ENCODE peak calls at places on chromosomes 5 and 9, in five cellular contexts. One of them, this sample, is unnamed.

GRCh38 chr9:122180633-122181032 is 20.9 kb downstream of the MORN5 start:
- DNase-seq in Peyer's patch: no peak
- DNase-seq in endothelial cell of umbilical vein: peak; percentile 27
- DNase-seq in stomach: no peak
- DNase-seq in HCT116: peak; percentile 4
- DNase-seq in this sample: no peak

GRCh38 chr9:87277346-87277745 is 220.3 kb upstream of the DAPK1 start:
- DNase-seq in stomach: no peak
- DNase-seq in endothelial cell of umbilical vein: no peak
- DNase-seq in Peyer's patch: no peak
- DNase-seq in HCT116: no peak
- DNase-seq in this sample: no peak

GRCh38 chr5:98106116-98107088 is 667.1 kb upstream of the RGMB start:
- DNase-seq in HCT116: no peak
- DNase-seq in endothelial cell of umbilical vein: peak; percentile 42
- DNase-seq in stomach: no peak
- DNase-seq in Peyer's patch: no peak
- DNase-seq in this sample: no peak

GRCh38 chr5:34005211-34005610 is 2.6 kb downstream of the AMACR start:
- DNase-seq in stomach: no peak
- DNase-seq in Peyer's patch: no peak
- DNase-seq in HCT116: no peak
- DNase-seq in endothelial cell of umbilical vein: no peak
- DNase-seq in this sample: no peak

GRCh38 chr5:147381555-147381954 is 128.3 kb downstream of the DPYSL3 start:
- DNase-seq in stomach: no peak
- DNase-seq in endothelial cell of umbilical vein: no peak
- DNase-seq in HCT116: no peak
- DNase-seq in Peyer's patch: no peak
- DNase-seq in this sample: no peak

GRCh38 chr9:112586600-112587155 is 100.1 kb downstream of the KIAA1958 start:
- DNase-seq in endothelial cell of umbilical vein: no peak
- DNase-seq in Peyer's patch: no peak
- DNase-seq in stomach: no peak
- DNase-seq in HCT116: no peak
- DNase-seq in this sample: no peak

GRCh38 chr9:91485006-91485405 is 61.4 kb upstream of the NFIL3 start:
- DNase-seq in HCT116: no peak
- DNase-seq in stomach: no peak
- DNase-seq in Peyer's patch: no peak
- DNase-seq in endothelial cell of umbilical vein: no peak
- DNase-seq in this sample: no peak

GRCh38 chr5:7927466-7928375 is 58.8 kb downstream of the MTRR start:
- DNase-seq in endothelial cell of umbilical vein: peak; percentile 36
- DNase-seq in HCT116: peak; percentile 22
- DNase-seq in stomach: peak; percentile 64
- DNase-seq in Peyer's patch: peak; percentile 71
- DNase-seq in this sample: peak; percentile 77

GRCh38 chr9:101028346-101029299 is at the start of gene PLPPR1:
- DNase-seq in HCT116: no peak
- DNase-seq in stomach: peak; percentile 51
- DNase-seq in endothelial cell of umbilical vein: peak; percentile 78
- DNase-seq in Peyer's patch: peak; percentile 61
- DNase-seq in this sample: peak; percentile 10

GRCh38 chr9:14320272-14321245 is 6.6 kb upstream of the NFIB start:
- DNase-seq in endothelial cell of umbilical vein: peak; percentile 82
- DNase-seq in Peyer's patch: peak; percentile 63
- DNase-seq in stomach: peak; percentile 43
- DNase-seq in HCT116: no peak
- DNase-seq in this sample: no peak

GRCh38 chr9:127875306-127875966 is 2.0 kb downstream of the AK1 start:
- DNase-seq in endothelial cell of umbilical vein: no peak
- DNase-seq in stomach: no peak
- DNase-seq in Peyer's patch: no peak
- DNase-seq in HCT116: no peak
- DNase-seq in this sample: no peak

GRCh38 chr9:3508531-3509374 is 17.0 kb downstream of the RFX3 start:
- DNase-seq in endothelial cell of umbilical vein: peak; percentile 44
- DNase-seq in stomach: no peak
- DNase-seq in HCT116: no peak
- DNase-seq in Peyer's patch: no peak
- DNase-seq in this sample: no peak

GRCh38 chr5:176620333-176620981 is 9.9 kb downstream of the SNCB start:
- DNase-seq in stomach: no peak
- DNase-seq in Peyer's patch: no peak
- DNase-seq in endothelial cell of umbilical vein: no peak
- DNase-seq in HCT116: no peak
- DNase-seq in this sample: no peak

GRCh38 chr9:110835404-110835803 is 166.8 kb downstream of the MUSK start:
- DNase-seq in endothelial cell of umbilical vein: no peak
- DNase-seq in stomach: no peak
- DNase-seq in Peyer's patch: no peak
- DNase-seq in HCT116: peak; percentile 6
- DNase-seq in this sample: no peak

GRCh38 chr9:91486699-91487497 is 63.3 kb upstream of the NFIL3 start:
- DNase-seq in endothelial cell of umbilical vein: no peak
- DNase-seq in Peyer's patch: no peak
- DNase-seq in HCT116: no peak
- DNase-seq in stomach: no peak
- DNase-seq in this sample: no peak

GRCh38 chr9:2493106-2493505 is 128.5 kb upstream of the VLDLR start:
- DNase-seq in Peyer's patch: no peak
- DNase-seq in endothelial cell of umbilical vein: no peak
- DNase-seq in stomach: no peak
- DNase-seq in HCT116: no peak
- DNase-seq in this sample: no peak

GRCh38 chr5:73831066-73831465 is 205.1 kb downstream of the ARHGEF28 start:
- DNase-seq in stomach: no peak
- DNase-seq in endothelial cell of umbilical vein: no peak
- DNase-seq in HCT116: no peak
- DNase-seq in Peyer's patch: no peak
- DNase-seq in this sample: no peak

GRCh38 chr5:53326420-53327153 is 153.8 kb upstream of the FST start:
- DNase-seq in Peyer's patch: no peak
- DNase-seq in endothelial cell of umbilical vein: no peak
- DNase-seq in HCT116: no peak
- DNase-seq in stomach: no peak
- DNase-seq in this sample: no peak

GRCh38 chr5:102916114-102916513 is 161.0 kb downstream of the PAM start:
- DNase-seq in HCT116: peak; percentile 18
- DNase-seq in endothelial cell of umbilical vein: no peak
- DNase-seq in Peyer's patch: no peak
- DNase-seq in stomach: no peak
- DNase-seq in this sample: no peak

GRCh38 chr5:108266235-108266634 is 115.7 kb downstream of the FBXL17 start:
- DNase-seq in endothelial cell of umbilical vein: no peak
- DNase-seq in HCT116: no peak
- DNase-seq in stomach: no peak
- DNase-seq in Peyer's patch: no peak
- DNase-seq in this sample: no peak

GRCh38 chr9:93671030-93671358 is 94.6 kb downstream of the PHF2 start:
- DNase-seq in HCT116: no peak
- DNase-seq in endothelial cell of umbilical vein: no peak
- DNase-seq in Peyer's patch: peak; percentile 28
- DNase-seq in stomach: no peak
- DNase-seq in this sample: no peak

GRCh38 chr9:115213777-115214428 is 95.9 kb upstream of the TNC start:
- DNase-seq in endothelial cell of umbilical vein: no peak
- DNase-seq in stomach: no peak
- DNase-seq in HCT116: no peak
- DNase-seq in Peyer's patch: no peak
- DNase-seq in this sample: no peak

GRCh38 chr9:128022886-128023285 is 42.1 kb upstream of the EEIG1 start:
- DNase-seq in endothelial cell of umbilical vein: peak; percentile 28
- DNase-seq in HCT116: no peak
- DNase-seq in stomach: no peak
- DNase-seq in Peyer's patch: no peak
- DNase-seq in this sample: peak; percentile 2

GRCh38 chr5:79864364-79864763 is 126.7 kb downstream of the MTX3 start:
- DNase-seq in Peyer's patch: no peak
- DNase-seq in endothelial cell of umbilical vein: no peak
- DNase-seq in stomach: no peak
- DNase-seq in HCT116: no peak
- DNase-seq in this sample: no peak

GRCh38 chr5:74420220-74420619 is 220.3 kb downstream of the ENC1 start:
- DNase-seq in stomach: no peak
- DNase-seq in HCT116: no peak
- DNase-seq in Peyer's patch: no peak
- DNase-seq in endothelial cell of umbilical vein: peak; percentile 29
- DNase-seq in this sample: no peak

GRCh38 chr5:139873033-139873794 is 77.6 kb downstream of the PSD2 start:
- DNase-seq in endothelial cell of umbilical vein: no peak
- DNase-seq in Peyer's patch: no peak
- DNase-seq in HCT116: no peak
- DNase-seq in stomach: no peak
- DNase-seq in this sample: no peak

GRCh38 chr9:92726971-92727715 is 37.5 kb downstream of the BICD2 start:
- DNase-seq in Peyer's patch: no peak
- DNase-seq in stomach: no peak
- DNase-seq in endothelial cell of umbilical vein: peak; percentile 62
- DNase-seq in HCT116: no peak
- DNase-seq in this sample: no peak

GRCh38 chr9:71726723-71727122 is 41.6 kb downstream of the CEMIP2 start:
- DNase-seq in endothelial cell of umbilical vein: no peak
- DNase-seq in stomach: no peak
- DNase-seq in HCT116: no peak
- DNase-seq in Peyer's patch: no peak
- DNase-seq in this sample: no peak

GRCh38 chr5:94505327-94506080 is 112.9 kb downstream of the KIAA0825 start:
- DNase-seq in stomach: no peak
- DNase-seq in HCT116: no peak
- DNase-seq in Peyer's patch: no peak
- DNase-seq in endothelial cell of umbilical vein: no peak
- DNase-seq in this sample: no peak

GRCh38 chr9:16133556-16134227 is 580.8 kb downstream of the CCDC171 start:
- DNase-seq in stomach: no peak
- DNase-seq in Peyer's patch: peak; percentile 56
- DNase-seq in endothelial cell of umbilical vein: peak; percentile 61
- DNase-seq in HCT116: peak; percentile 70
- DNase-seq in this sample: peak; percentile 62

GRCh38 chr9:81833563-81834345 is 94.5 kb upstream of the SPATA31D4 start:
- DNase-seq in stomach: peak; percentile 31
- DNase-seq in endothelial cell of umbilical vein: peak; percentile 62
- DNase-seq in Peyer's patch: no peak
- DNase-seq in HCT116: no peak
- DNase-seq in this sample: no peak

DNA sequence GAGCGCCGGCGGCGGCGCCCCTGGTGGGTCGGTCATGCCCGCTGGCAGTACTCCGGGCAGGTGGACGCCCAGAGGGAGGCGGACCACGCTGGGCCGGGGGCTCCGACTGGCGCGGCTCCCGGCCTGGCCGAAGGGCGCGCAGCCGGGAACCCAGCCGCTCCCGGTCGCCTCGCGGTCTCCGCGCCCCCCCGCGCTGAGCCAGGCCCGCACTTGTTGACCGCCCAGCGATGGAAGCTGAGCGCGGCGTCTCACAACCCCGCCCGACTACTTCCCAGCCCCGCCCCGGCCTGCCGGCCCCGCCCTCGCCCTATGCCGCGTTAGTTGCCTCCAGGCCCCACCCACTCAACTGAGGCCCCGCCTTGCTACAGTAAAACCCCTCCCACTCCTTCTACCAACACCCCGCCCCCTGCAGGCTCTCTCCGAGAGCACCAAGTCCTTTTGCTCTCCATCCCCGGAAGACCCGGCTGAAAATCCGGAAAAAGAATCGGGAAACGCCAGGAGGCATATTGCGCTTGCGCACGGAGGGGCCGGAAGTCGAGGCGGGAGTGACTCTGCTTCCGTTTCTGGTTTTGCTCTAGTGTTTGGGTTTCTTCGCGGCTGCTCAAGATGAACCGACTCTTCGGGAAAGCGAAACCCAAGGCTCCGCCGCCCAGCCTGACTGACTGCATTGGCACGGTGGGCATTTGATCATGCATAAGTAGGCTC is at the start of the genes BAG1 and CHMP5:
- DNase-seq in Peyer's patch: peak; percentile 100
- DNase-seq in HCT116: peak; percentile 98
- DNase-seq in endothelial cell of umbilical vein: peak; percentile 100
- DNase-seq in stomach: peak; percentile 100
- DNase-seq in this sample: peak; percentile 99
- TF ChIP-seq CTCF in Peyer's patch: peak; percentile 22
- TF ChIP-seq CTCF in HCT116: peak; percentile 43
- TF ChIP-seq CTCF in endothelial cell of umbilical vein: peak; percentile 37
- TF ChIP-seq CTCF in stomach: no peak
- TF ChIP-seq CTCF in this sample: no peak

GRCh38 chr9:21078702-21079101 is 960 bp upstream of the IFNB1 start:
- DNase-seq in stomach: no peak
- DNase-seq in endothelial cell of umbilical vein: no peak
- DNase-seq in Peyer's patch: no peak
- DNase-seq in HCT116: no peak
- DNase-seq in this sample: no peak
- TF ChIP-seq CTCF in stomach: no peak
- TF ChIP-seq CTCF in endothelial cell of umbilical vein: no peak
- TF ChIP-seq CTCF in Peyer's patch: no peak
- TF ChIP-seq CTCF in HCT116: peak; percentile 30
- TF ChIP-seq CTCF in this sample: no peak

GRCh38 chr5:129906177-129906887 is 2.1 kb downstream of the CHSY3 start:
- DNase-seq in HCT116: no peak
- DNase-seq in stomach: no peak
- DNase-seq in endothelial cell of umbilical vein: peak; percentile 57
- DNase-seq in Peyer's patch: no peak
- DNase-seq in this sample: no peak
- TF ChIP-seq CTCF in HCT116: no peak
- TF ChIP-seq CTCF in stomach: no peak
- TF ChIP-seq CTCF in endothelial cell of umbilical vein: no peak
- TF ChIP-seq CTCF in Peyer's patch: no peak
- TF ChIP-seq CTCF in this sample: no peak

GRCh38 chr9:36793277-36793676 is 220.6 kb downstream of the MELK start:
- DNase-seq in stomach: no peak
- DNase-seq in HCT116: peak; percentile 32
- DNase-seq in Peyer's patch: no peak
- DNase-seq in endothelial cell of umbilical vein: no peak
- DNase-seq in this sample: no peak

GRCh38 chr9:36789886-36790285 is 217.2 kb downstream of the MELK start:
- DNase-seq in endothelial cell of umbilical vein: no peak
- DNase-seq in Peyer's patch: no peak
- DNase-seq in stomach: no peak
- DNase-seq in HCT116: no peak
- DNase-seq in this sample: no peak

GRCh38 chr9:36791204-36791948 is 218.7 kb downstream of the MELK start:
- DNase-seq in endothelial cell of umbilical vein: no peak
- DNase-seq in stomach: no peak
- DNase-seq in Peyer's patch: no peak
- DNase-seq in HCT116: no peak
- DNase-seq in this sample: no peak

GRCh38 chr9:36787709-36788108 is 215.0 kb downstream of the MELK start:
- DNase-seq in Peyer's patch: no peak
- DNase-seq in stomach: no peak
- DNase-seq in endothelial cell of umbilical vein: no peak
- DNase-seq in HCT116: no peak
- DNase-seq in this sample: no peak

DNA sequence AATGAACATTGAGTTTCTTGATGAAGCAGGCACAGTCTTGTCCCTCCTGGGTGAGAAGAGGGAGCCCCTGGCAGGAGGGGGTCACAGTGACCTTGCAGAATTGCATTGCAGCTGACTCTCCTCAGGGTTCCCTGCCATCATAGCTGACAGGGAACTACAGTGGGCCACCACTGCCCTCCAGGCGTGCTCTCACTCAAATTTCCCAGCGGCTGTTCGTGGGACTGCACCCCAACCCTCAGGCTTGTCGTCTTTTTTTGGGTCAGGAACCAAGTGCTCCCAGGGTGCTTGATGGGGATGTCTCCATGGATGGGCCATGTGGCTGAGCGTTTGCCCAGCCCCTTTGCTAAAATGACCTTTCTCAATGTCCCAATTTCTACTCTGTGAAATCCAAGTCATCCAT is 215.8 kb downstream of the MELK start:
- DNase-seq in HCT116: peak; percentile 23
- DNase-seq in Peyer's patch: no peak
- DNase-seq in endothelial cell of umbilical vein: no peak
- DNase-seq in stomach: no peak
- DNase-seq in this sample: peak; percentile 38
- TF ChIP-seq CTCF in HCT116: peak; percentile 69
- TF ChIP-seq CTCF in Peyer's patch: no peak
- TF ChIP-seq CTCF in endothelial cell of umbilical vein: no peak
- TF ChIP-seq CTCF in stomach: peak; percentile 20
- TF ChIP-seq CTCF in this sample: peak; percentile 24